ENCODE peak calls at places on chromosomes 12 and 14, in seven cellular contexts. H is HCT116, Z is H1, S is HepG2, Q is SK-N-SH, B is GM12878, C is K562. P is an unnamed sample.

GRCh38 chr12:64767495-64767894 is 8.3 kb upstream of the GNS start:
- DNase-seq in H (no peak), Z (no peak), S (no peak), Q (no peak), B (no peak), C (peak; percentile 53), P (no peak)

GRCh38 chr14:103923863-103924262 is 4.4 kb upstream of the TDRD9 start:
- DNase-seq in H (no peak), Z (no peak), S (no peak), Q (peak; percentile 81), B (no peak), C (no peak), P (no peak)

GRCh38 chr14:94349276-94349675 is 26.1 kb upstream of the SERPINA6 start:
- DNase-seq in H (no peak), Z (no peak), S (no peak), Q (no peak), B (no peak), C (no peak), P (no peak)

GRCh38 chr14:89955418-89956293 is at the start of gene TDP1:
- DNase-seq in H (peak; percentile 91), Z (peak; percentile 97), S (peak; percentile 91), Q (peak; percentile 97), B (peak; percentile 78), C (peak; percentile 86), P (peak; percentile 98)

GRCh38 chr12:13211859-13212664 is 15.5 kb downstream of the EMP1 start:
- DNase-seq in H (peak; percentile 53), Z (peak; percentile 73), S (peak; percentile 47), Q (peak; percentile 56), B (no peak), C (peak; percentile 39), P (peak; percentile 61)

GRCh38 chr12:56979628-56980027 is 22.2 kb upstream of the RDH16 start:
- DNase-seq in H (no peak), Z (peak; percentile 27), S (no peak), Q (no peak), B (no peak), C (no peak), P (no peak)

GRCh38 chr14:93745603-93746273 is 42.5 kb downstream of the PRIMA1 start:
- DNase-seq in H (no peak), Z (no peak), S (no peak), Q (peak; percentile 77), B (no peak), C (no peak), P (no peak)

GRCh38 chr12:94994312-94994711 is 9.2 kb downstream of the NDUFA12 start:
- DNase-seq in H (peak; percentile 43), Z (no peak), S (no peak), Q (no peak), B (no peak), C (peak; percentile 19), P (no peak)

GRCh38 chr12:118773956-118774723 is 207.2 kb upstream of the SRRM4 start:
- DNase-seq in H (no peak), Z (peak; percentile 85), S (no peak), Q (peak; percentile 81), B (no peak), C (no peak), P (no peak)

GRCh38 chr12:110354172-110354780 is 49.2 kb downstream of the ANAPC7 start:
- DNase-seq in H (no peak), Z (no peak), S (no peak), Q (no peak), B (no peak), C (peak; percentile 71), P (no peak)

GRCh38 chr12:121537814-121538698 is 42.8 kb downstream of the KDM2B start:
- DNase-seq in H (no peak), Z (no peak), S (no peak), Q (peak; percentile 79), B (no peak), C (no peak), P (peak; percentile 48)

GRCh38 chr12:131831021-131831571 is 2.9 kb downstream of the MMP17 start:
- DNase-seq in H (no peak), Z (no peak), S (no peak), Q (no peak), B (no peak), C (no peak), P (no peak)

DNA sequence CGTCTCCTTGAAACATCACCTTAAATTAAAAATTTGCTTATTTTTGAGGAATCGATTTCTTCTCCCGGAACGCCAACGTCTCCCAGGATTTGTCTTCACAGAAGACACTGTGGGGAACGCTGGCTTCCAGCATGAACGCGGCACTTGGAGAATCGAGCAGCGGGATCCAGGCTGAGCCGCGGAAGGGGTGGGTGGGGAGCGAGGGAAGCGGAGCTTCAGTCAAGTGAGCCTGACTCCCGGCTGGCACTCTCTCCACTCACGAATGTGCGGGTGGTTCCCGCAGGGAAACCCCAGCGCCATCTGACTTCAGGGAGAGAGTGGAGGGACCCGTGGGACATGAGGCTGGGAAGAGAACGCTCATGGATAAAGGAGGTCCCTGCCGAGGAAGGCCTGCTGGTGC is 506.0 kb upstream of the TMEM132C start:
- DNase-seq in H (no peak), Z (no peak), S (no peak), Q (no peak), B (no peak), C (no peak), P (no peak)
- TF ChIP-seq JUND in H (no peak), Z (no peak), S (no peak), Q (no peak), B (no peak), C (no peak), P (no peak)

GRCh38 chr14:65637780-65638179 is 225.2 kb downstream of the FUT8 start:
- DNase-seq in H (no peak), Z (no peak), S (no peak), Q (no peak), B (peak; percentile 72), C (no peak), P (no peak)
- TF ChIP-seq JUND in H (no peak), Z (no peak), S (no peak), Q (no peak), B (peak; percentile 81), C (no peak), P (no peak)

GRCh38 chr14:53032161-53032803 is 81.4 kb upstream of the FERMT2 start:
- DNase-seq in H (peak; percentile 40), Z (no peak), S (peak; percentile 69), Q (no peak), B (no peak), C (no peak), P (no peak)
- TF ChIP-seq JUND in H (peak; percentile 13), Z (no peak), S (no peak), Q (peak; percentile 72), B (no peak), C (no peak), P (no peak)

GRCh38 chr12:92424338-92424737 is 278.5 kb upstream of the PLEKHG7 start:
- DNase-seq in H (no peak), Z (no peak), S (no peak), Q (no peak), B (no peak), C (no peak), P (no peak)

GRCh38 chr12:92425152-92425551 is 277.6 kb upstream of the PLEKHG7 start:
- DNase-seq in H (no peak), Z (no peak), S (no peak), Q (no peak), B (no peak), C (no peak), P (no peak)

GRCh38 chr12:92421042-92421441 is 275.4 kb upstream of the BTG1 start:
- DNase-seq in H (no peak), Z (no peak), S (no peak), Q (no peak), B (no peak), C (no peak), P (no peak)

GRCh38 chr12:92419201-92419600 is 273.6 kb upstream of the BTG1 start:
- DNase-seq in H (no peak), Z (no peak), S (no peak), Q (no peak), B (no peak), C (no peak), P (no peak)

GRCh38 chr12:92421701-92422100 is 276.1 kb upstream of the BTG1 start:
- DNase-seq in H (no peak), Z (no peak), S (no peak), Q (no peak), B (no peak), C (no peak), P (peak; percentile 71)
- TF ChIP-seq JUND in H (no peak), Z (no peak), S (no peak), Q (no peak), B (no peak), C (no peak), P (no peak)

DNA sequence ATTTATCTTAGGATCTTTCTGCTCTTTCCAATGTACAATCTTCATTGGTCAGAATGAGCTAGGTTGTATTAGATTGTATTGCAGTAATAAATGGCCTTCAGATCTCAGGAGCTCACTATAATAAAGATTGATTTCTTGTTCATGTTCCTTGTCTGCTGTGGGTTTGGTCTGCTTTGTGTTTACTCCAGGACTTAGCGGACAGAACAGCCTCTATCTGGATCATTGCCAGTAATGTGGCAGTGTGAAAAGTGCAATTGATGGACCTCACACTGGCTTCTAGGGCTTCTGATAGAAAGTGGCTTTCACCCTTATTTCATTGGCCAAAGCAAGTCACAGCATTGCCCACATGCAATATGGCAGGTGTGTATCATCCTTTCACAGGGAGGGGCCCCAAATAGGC is 81.2 kb downstream of the BTG1 start:
- DNase-seq in H (no peak), Z (no peak), S (peak; percentile 30), Q (no peak), B (no peak), C (no peak), P (peak; percentile 33)
- TF ChIP-seq JUND in H (no peak), Z (no peak), S (no peak), Q (no peak), B (no peak), C (no peak), P (no peak)

P was measured in T47D.